ENCODE peak calls at places on chromosome 6, in six cellular contexts. One of them, this sample, is unnamed.

GRCh38 chr6:2990179-2990931 is 9.3 kb upstream of the NQO2 start:
- DNase-seq in AG04450: no peak
- DNase-seq in HCT116: no peak
- DNase-seq in suprapubic skin: no peak
- DNase-seq in psoas muscle: no peak
- DNase-seq in Panc1: no peak
- DNase-seq in this sample: no peak

GRCh38 chr6:51792273-51793030 is 295.0 kb downstream of the PKHD1 start:
- DNase-seq in AG04450: no peak
- DNase-seq in psoas muscle: no peak
- DNase-seq in Panc1: no peak
- DNase-seq in HCT116: no peak
- DNase-seq in suprapubic skin: no peak
- DNase-seq in this sample: no peak

GRCh38 chr6:41284726-41285125 is 1.8 kb downstream of the TREM1 start:
- DNase-seq in Panc1: no peak
- DNase-seq in suprapubic skin: no peak
- DNase-seq in AG04450: no peak
- DNase-seq in psoas muscle: no peak
- DNase-seq in HCT116: no peak
- DNase-seq in this sample: peak; percentile 66

GRCh38 chr6:165767228-165767627 is 104.2 kb upstream of the PDE10A start:
- DNase-seq in suprapubic skin: no peak
- DNase-seq in psoas muscle: no peak
- DNase-seq in HCT116: no peak
- DNase-seq in Panc1: no peak
- DNase-seq in AG04450: no peak
- DNase-seq in this sample: no peak

GRCh38 chr6:137799950-137800568 is 67.0 kb upstream of the TNFAIP3 start:
- DNase-seq in Panc1: no peak
- DNase-seq in AG04450: no peak
- DNase-seq in suprapubic skin: no peak
- DNase-seq in psoas muscle: peak; percentile 17
- DNase-seq in HCT116: peak; percentile 54
- DNase-seq in this sample: no peak

GRCh38 chr6:14799928-14800327 is 445.9 kb upstream of the JARID2 start:
- DNase-seq in psoas muscle: peak; percentile 35
- DNase-seq in HCT116: peak; percentile 89
- DNase-seq in suprapubic skin: no peak
- DNase-seq in AG04450: peak; percentile 42
- DNase-seq in Panc1: no peak
- DNase-seq in this sample: peak; percentile 63

GRCh38 chr6:158033077-158033750 is 51.6 kb downstream of the SYNJ2 start:
- DNase-seq in Panc1: no peak
- DNase-seq in suprapubic skin: peak; percentile 59
- DNase-seq in HCT116: no peak
- DNase-seq in AG04450: no peak
- DNase-seq in psoas muscle: no peak
- DNase-seq in this sample: no peak

GRCh38 chr6:35368038-35368887 is 25.9 kb downstream of the PPARD start:
- DNase-seq in HCT116: peak; percentile 93
- DNase-seq in Panc1: no peak
- DNase-seq in psoas muscle: no peak
- DNase-seq in suprapubic skin: no peak
- DNase-seq in AG04450: no peak
- DNase-seq in this sample: no peak

GRCh38 chr6:44805239-44805849 is 417.8 kb downstream of the CDC5L start:
- DNase-seq in suprapubic skin: no peak
- DNase-seq in AG04450: peak; percentile 39
- DNase-seq in HCT116: no peak
- DNase-seq in Panc1: no peak
- DNase-seq in psoas muscle: no peak
- DNase-seq in this sample: no peak

GRCh38 chr6:33707771-33708170 is 3.7 kb downstream of the UQCC2 start:
- DNase-seq in AG04450: no peak
- DNase-seq in suprapubic skin: no peak
- DNase-seq in Panc1: no peak
- DNase-seq in psoas muscle: no peak
- DNase-seq in HCT116: no peak
- DNase-seq in this sample: no peak

GRCh38 chr6:156164701-156165454 is 612.3 kb upstream of the ARID1B start:
- DNase-seq in AG04450: no peak
- DNase-seq in HCT116: no peak
- DNase-seq in Panc1: no peak
- DNase-seq in psoas muscle: no peak
- DNase-seq in suprapubic skin: no peak
- DNase-seq in this sample: no peak

GRCh38 chr6:150233797-150234399 is 91.1 kb downstream of the PPP1R14C start:
- DNase-seq in AG04450: no peak
- DNase-seq in Panc1: no peak
- DNase-seq in psoas muscle: no peak
- DNase-seq in suprapubic skin: no peak
- DNase-seq in HCT116: no peak
- DNase-seq in this sample: no peak

GRCh38 chr6:116511424-116512131 is at the start of gene CALHM5:
- DNase-seq in HCT116: peak; percentile 58
- DNase-seq in Panc1: peak; percentile 54
- DNase-seq in psoas muscle: peak; percentile 34
- DNase-seq in AG04450: peak; percentile 78
- DNase-seq in suprapubic skin: no peak
- DNase-seq in this sample: no peak

GRCh38 chr6:160431231-160431630 is 83.1 kb downstream of the SLC22A3 start:
- DNase-seq in HCT116: no peak
- DNase-seq in Panc1: no peak
- DNase-seq in psoas muscle: peak; percentile 53
- DNase-seq in suprapubic skin: peak; percentile 78
- DNase-seq in AG04450: peak; percentile 82
- DNase-seq in this sample: no peak

GRCh38 chr6:42402184-42402583 is 49.5 kb downstream of the TRERF1 start:
- DNase-seq in Panc1: peak; percentile 43
- DNase-seq in AG04450: no peak
- DNase-seq in suprapubic skin: no peak
- DNase-seq in HCT116: peak; percentile 58
- DNase-seq in psoas muscle: no peak
- DNase-seq in this sample: no peak

GRCh38 chr6:156731436-156731835 is 45.7 kb upstream of the ARID1B start:
- DNase-seq in HCT116: peak; percentile 63
- DNase-seq in psoas muscle: no peak
- DNase-seq in Panc1: no peak
- DNase-seq in AG04450: no peak
- DNase-seq in suprapubic skin: no peak
- DNase-seq in this sample: no peak

GRCh38 chr6:15184441-15184861 is 61.4 kb upstream of the JARID2 start:
- DNase-seq in suprapubic skin: no peak
- DNase-seq in psoas muscle: no peak
- DNase-seq in AG04450: no peak
- DNase-seq in Panc1: no peak
- DNase-seq in HCT116: no peak
- DNase-seq in this sample: no peak

GRCh38 chr6:147285087-147285855 is 81.1 kb downstream of the STXBP5 start:
- DNase-seq in HCT116: peak; percentile 34
- DNase-seq in Panc1: peak; percentile 24
- DNase-seq in suprapubic skin: no peak
- DNase-seq in AG04450: no peak
- DNase-seq in psoas muscle: no peak
- DNase-seq in this sample: no peak

GRCh38 chr6:165308926-165309731 is at the start of gene C6orf118:
- DNase-seq in suprapubic skin: no peak
- DNase-seq in Panc1: no peak
- DNase-seq in psoas muscle: no peak
- DNase-seq in AG04450: no peak
- DNase-seq in HCT116: no peak
- DNase-seq in this sample: peak; percentile 81

GRCh38 chr6:24052632-24053031 is 73.4 kb upstream of the NRSN1 start:
- DNase-seq in suprapubic skin: no peak
- DNase-seq in AG04450: no peak
- DNase-seq in psoas muscle: no peak
- DNase-seq in HCT116: no peak
- DNase-seq in Panc1: no peak
- DNase-seq in this sample: no peak

GRCh38 chr6:14074723-14075503 is 42.7 kb upstream of the CD83 start:
- DNase-seq in psoas muscle: no peak
- DNase-seq in AG04450: no peak
- DNase-seq in suprapubic skin: no peak
- DNase-seq in Panc1: no peak
- DNase-seq in HCT116: no peak
- DNase-seq in this sample: no peak

GRCh38 chr6:112030965-112031660 is 22.8 kb upstream of the CCN6 start:
- DNase-seq in Panc1: no peak
- DNase-seq in HCT116: no peak
- DNase-seq in AG04450: no peak
- DNase-seq in psoas muscle: no peak
- DNase-seq in suprapubic skin: no peak
- DNase-seq in this sample: no peak

GRCh38 chr6:26123675-26124549 is 36.7 kb downstream of the HFE start:
- DNase-seq in HCT116: peak; percentile 99
- DNase-seq in suprapubic skin: peak; percentile 88
- DNase-seq in Panc1: peak; percentile 98
- DNase-seq in AG04450: peak; percentile 99
- DNase-seq in psoas muscle: peak; percentile 69
- DNase-seq in this sample: peak; percentile 82

GRCh38 chr6:43803783-43804549 is 34.0 kb downstream of the VEGFA start:
- DNase-seq in Panc1: no peak
- DNase-seq in psoas muscle: no peak
- DNase-seq in AG04450: no peak
- DNase-seq in suprapubic skin: no peak
- DNase-seq in HCT116: peak; percentile 22
- DNase-seq in this sample: peak; percentile 84

GRCh38 chr6:143323729-143324465 is 126.6 kb downstream of the ADAT2 start:
- DNase-seq in AG04450: no peak
- DNase-seq in HCT116: no peak
- DNase-seq in Panc1: no peak
- DNase-seq in suprapubic skin: no peak
- DNase-seq in psoas muscle: no peak
- DNase-seq in this sample: no peak

GRCh38 chr6:97085772-97086171 is 161.2 kb downstream of the KLHL32 start:
- DNase-seq in HCT116: no peak
- DNase-seq in Panc1: no peak
- DNase-seq in AG04450: no peak
- DNase-seq in psoas muscle: no peak
- DNase-seq in suprapubic skin: no peak
- DNase-seq in this sample: no peak

GRCh38 chr6:34362176-34362575 is 30.3 kb downstream of the NUDT3 start:
- DNase-seq in psoas muscle: no peak
- DNase-seq in AG04450: no peak
- DNase-seq in suprapubic skin: no peak
- DNase-seq in Panc1: no peak
- DNase-seq in HCT116: no peak
- DNase-seq in this sample: no peak

GRCh38 chr6:129710722-129711631 is 1.0 kb upstream of the ARHGAP18 start:
- DNase-seq in suprapubic skin: no peak
- DNase-seq in AG04450: no peak
- DNase-seq in Panc1: no peak
- DNase-seq in psoas muscle: no peak
- DNase-seq in HCT116: no peak
- DNase-seq in this sample: no peak
- H3K4me3 ChIP-seq in suprapubic skin: peak overlapping the region; percentile 63
- H3K4me3 ChIP-seq in AG04450: peak overlapping the region; percentile 80
- H3K4me3 ChIP-seq in Panc1: peak overlapping the region; percentile 63
- H3K4me3 ChIP-seq in psoas muscle: peak overlapping the region; percentile 73
- H3K4me3 ChIP-seq in HCT116: peak overlapping the region; percentile 89
- H3K4me3 ChIP-seq in this sample: no peak overlapping the region

DNA sequence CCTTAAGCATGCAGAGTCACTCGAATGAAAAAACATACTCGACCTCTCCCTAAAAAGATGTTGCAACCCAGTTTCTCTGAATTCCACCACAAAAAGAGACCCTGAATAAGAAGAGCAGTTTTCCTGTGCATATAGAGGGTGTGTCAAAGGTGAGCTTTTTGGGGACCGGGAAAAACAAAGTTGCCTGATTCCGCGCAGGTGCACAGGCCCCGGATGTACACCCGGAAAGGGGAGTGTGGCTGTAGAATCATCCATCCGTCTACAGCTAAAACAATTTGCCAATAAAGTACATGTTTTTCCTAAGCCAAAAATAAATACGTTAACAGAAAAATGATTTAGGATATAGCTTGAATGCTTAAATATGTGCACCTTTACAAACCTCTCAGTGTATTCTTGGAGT is 41.2 kb upstream of the IRF4 start:
- DNase-seq in AG04450: no peak
- DNase-seq in psoas muscle: no peak
- DNase-seq in suprapubic skin: no peak
- DNase-seq in HCT116: no peak
- DNase-seq in Panc1: no peak
- DNase-seq in this sample: no peak
- H3K9me3 ChIP-seq in AG04450: peaks cover 63% of the 10 kb centered on the region
- H3K9me3 ChIP-seq in psoas muscle: no peaks in the 10 kb centered on the region
- H3K9me3 ChIP-seq in suprapubic skin: no peaks in the 10 kb centered on the region
- H3K9me3 ChIP-seq in HCT116: no peaks in the 10 kb centered on the region
- H3K9me3 ChIP-seq in Panc1: no peaks in the 10 kb centered on the region
- H3K9me3 ChIP-seq in this sample: no peaks in the 10 kb centered on the region

DNA sequence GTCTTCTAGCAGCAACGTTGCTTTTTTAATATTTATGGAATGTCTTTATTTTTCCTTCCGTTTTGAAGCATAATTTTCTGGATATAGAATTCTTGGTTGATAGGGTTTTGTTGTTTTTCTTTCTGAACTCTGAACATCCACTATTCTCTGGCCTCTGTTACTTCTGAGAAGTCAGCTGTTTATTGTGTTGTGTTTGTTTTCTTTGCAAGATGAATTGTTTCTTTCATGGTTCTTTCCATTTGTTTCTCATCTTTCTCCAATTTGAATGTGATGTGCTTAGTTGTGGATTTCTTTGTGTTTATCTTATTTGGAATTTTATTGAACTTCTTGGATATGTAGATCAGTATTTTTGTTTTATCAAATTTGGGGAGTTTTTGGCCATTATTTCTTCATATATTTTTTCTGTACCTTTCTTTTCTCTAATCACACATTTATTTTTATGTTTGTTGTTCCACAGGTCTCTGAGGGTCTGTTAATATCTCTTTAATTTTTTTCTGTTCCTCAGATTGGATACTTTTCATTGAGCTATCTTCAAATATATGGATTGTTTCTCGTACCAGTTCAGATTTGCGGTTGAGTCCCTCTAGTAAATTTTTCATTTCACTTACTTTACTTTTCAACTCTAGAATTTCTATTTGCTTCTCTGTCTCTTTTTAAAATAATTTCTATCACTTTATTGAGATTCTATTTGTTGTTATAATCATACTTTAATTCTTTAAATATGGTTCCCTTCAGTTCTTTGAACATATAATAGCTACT is 18.0 kb downstream of the HIVEP1 start:
- DNase-seq in psoas muscle: no peak
- DNase-seq in suprapubic skin: no peak
- DNase-seq in Panc1: no peak
- DNase-seq in HCT116: no peak
- DNase-seq in AG04450: no peak
- DNase-seq in this sample: no peak
- H3K4me3 ChIP-seq in psoas muscle: no peak overlapping the region
- H3K4me3 ChIP-seq in suprapubic skin: no peak overlapping the region
- H3K4me3 ChIP-seq in Panc1: no peak overlapping the region
- H3K4me3 ChIP-seq in HCT116: no peak overlapping the region
- H3K4me3 ChIP-seq in AG04450: no peak overlapping the region
- H3K4me3 ChIP-seq in this sample: no peak overlapping the region

DNA sequence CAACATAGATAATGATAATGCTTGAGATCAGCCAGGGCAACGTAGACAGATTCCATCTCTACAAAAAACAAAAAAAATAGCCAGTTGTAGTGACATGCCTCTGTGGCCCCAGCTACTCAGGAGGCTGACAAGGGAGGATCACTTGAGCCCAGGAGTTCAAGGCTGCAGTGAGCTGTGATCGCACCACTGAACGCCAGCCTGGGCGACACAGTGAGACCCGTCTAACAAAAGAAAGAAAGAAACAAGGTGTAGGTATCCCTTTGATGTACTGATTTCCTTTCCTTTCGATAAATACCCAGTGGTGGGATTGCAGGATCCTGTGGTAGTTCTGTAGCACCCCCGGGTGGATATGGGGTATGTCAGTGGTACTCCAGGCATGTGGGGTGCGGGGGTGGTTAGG is 48.2 kb upstream of the ADTRP start:
- DNase-seq in Panc1: no peak
- DNase-seq in HCT116: no peak
- DNase-seq in AG04450: no peak
- DNase-seq in psoas muscle: no peak
- DNase-seq in suprapubic skin: no peak
- DNase-seq in this sample: no peak
- H3K9me3 ChIP-seq in Panc1: no peaks in the 10 kb centered on the region
- H3K9me3 ChIP-seq in HCT116: no peaks in the 10 kb centered on the region
- H3K9me3 ChIP-seq in AG04450: peaks cover 3% of the 10 kb centered on the region
- H3K9me3 ChIP-seq in psoas muscle: no peaks in the 10 kb centered on the region
- H3K9me3 ChIP-seq in suprapubic skin: no peaks in the 10 kb centered on the region
- H3K9me3 ChIP-seq in this sample: no peaks in the 10 kb centered on the region